ENCODE peak calls at places on chromosomes 7 and 10, in seven cellular contexts. K is HCT116; S is B cell; P is uterus; C is NK-92 treated with Interleukin-12 subunit alpha and Interleukin-12 subunit beta, amount 100 ng/mL, for 24 hours; Z is kidney tubule cell; F is Ammon's horn. A is an unnamed sample.

GRCh38 chr10:132911712-132912097 is 30.7 kb downstream of the CFAP46 start:
- DNase-seq in K (no peak), S (no peak), P (no peak), C (no peak), Z (no peak), F (no peak), A (no peak)

GRCh38 chr10:122665946-122666345 is 33.7 kb downstream of the C10orf120 start:
- DNase-seq in K (no peak), S (no peak), P (no peak), C (no peak), Z (no peak), F (no peak), A (no peak)

GRCh38 chr7:111784311-111784710 is 222.0 kb upstream of the IMMP2L start:
- DNase-seq in K (no peak), S (no peak), P (no peak), C (no peak), Z (no peak), F (peak; percentile 54), A (no peak)

GRCh38 chr7:127587663-127588018 is 570 bp upstream of the ARF5 start:
- DNase-seq in K (no peak), S (no peak), P (peak; percentile 32), C (no peak), Z (no peak), F (no peak), A (no peak)

GRCh38 chr7:135352285-135352684 is 118.6 kb downstream of the STRA8 start:
- DNase-seq in K (no peak), S (no peak), P (no peak), C (no peak), Z (no peak), F (no peak), A (no peak)

GRCh38 chr7:139340037-139340807 is 915 bp upstream of the FMC1 start:
- DNase-seq in K (peak; percentile 98), S (peak; percentile 87), P (peak; percentile 98), C (peak; percentile 100), Z (peak; percentile 99), F (peak; percentile 99), A (peak; percentile 98)

GRCh38 chr10:114506874-114507385 is 102.6 kb upstream of the AFAP1L2 start:
- DNase-seq in K (no peak), S (no peak), P (no peak), C (no peak), Z (no peak), F (no peak), A (no peak)

GRCh38 chr10:80473692-80474596 is 19.8 kb downstream of the TSPAN14 start:
- DNase-seq in K (no peak), S (no peak), P (no peak), C (no peak), Z (peak; percentile 85), F (no peak), A (no peak)

GRCh38 chr7:71251706-71252105 is 119.8 kb downstream of the GALNT17 start:
- DNase-seq in K (no peak), S (no peak), P (no peak), C (no peak), Z (no peak), F (no peak), A (no peak)

GRCh38 chr7:95469850-95470249 is 15.9 kb upstream of the ASB4 start:
- DNase-seq in K (no peak), S (no peak), P (no peak), C (no peak), Z (peak; percentile 19), F (no peak), A (no peak)

GRCh38 chr10:125265579-125265955 is 105.2 kb upstream of the CTBP2 start:
- DNase-seq in K (no peak), S (no peak), P (no peak), C (no peak), Z (no peak), F (no peak), A (no peak)

GRCh38 chr7:17671956-17672355 is 268.3 kb downstream of the SNX13 start:
- DNase-seq in K (no peak), S (no peak), P (no peak), C (no peak), Z (no peak), F (no peak), A (no peak)

GRCh38 chr10:103154464-103155299 is 38.4 kb downstream of the NT5C2 start:
- DNase-seq in K (no peak), S (no peak), P (no peak), C (no peak), Z (no peak), F (no peak), A (no peak)

GRCh38 chr7:140621326-140622035 is 19.1 kb downstream of the DENND2A start:
- DNase-seq in K (no peak), S (no peak), P (no peak), C (no peak), Z (peak; percentile 62), F (no peak), A (no peak)

GRCh38 chr7:18976715-18977466 is 140.5 kb downstream of the TWIST1 start:
- DNase-seq in K (no peak), S (no peak), P (no peak), C (no peak), Z (no peak), F (no peak), A (no peak)

GRCh38 chr7:96084880-96085551 is 236.9 kb downstream of the SLC25A13 start:
- DNase-seq in K (no peak), S (no peak), P (no peak), C (no peak), Z (peak; percentile 88), F (no peak), A (no peak)

GRCh38 chr10:74213571-74214162 is 62.6 kb downstream of the ADK start:
- DNase-seq in K (peak; percentile 35), S (peak; percentile 55), P (no peak), C (peak; percentile 5), Z (peak; percentile 28), F (no peak), A (peak; percentile 20)

GRCh38 chr7:157817433-157817832 is 480.6 kb downstream of the DNAJB6 start:
- DNase-seq in K (no peak), S (no peak), P (no peak), C (no peak), Z (no peak), F (no peak), A (no peak)

GRCh38 chr7:1131471-1132265 is 28.3 kb downstream of the ZFAND2A start:
- DNase-seq in K (no peak), S (no peak), P (no peak), C (no peak), Z (no peak), F (no peak), A (no peak)

GRCh38 chr7:31487476-31487875 is 26.4 kb upstream of the ITPRID1 start:
- DNase-seq in K (no peak), S (no peak), P (no peak), C (no peak), Z (peak; percentile 70), F (no peak), A (no peak)

GRCh38 chr7:157523766-157524421 is 187.1 kb downstream of the DNAJB6 start:
- DNase-seq in K (no peak), S (no peak), P (no peak), C (no peak), Z (no peak), F (no peak), A (peak; percentile 47)

GRCh38 chr7:45579386-45579785 is 5.2 kb downstream of the ADCY1 start:
- DNase-seq in K (no peak), S (no peak), P (no peak), C (no peak), Z (no peak), F (no peak), A (no peak)

GRCh38 chr7:94529516-94529915 is 19.9 kb downstream of the CASD1 start:
- DNase-seq in K (no peak), S (no peak), P (no peak), C (no peak), Z (peak; percentile 52), F (no peak), A (no peak)

GRCh38 chr10:78619244-78619851 is 449.4 kb upstream of the ZMIZ1 start:
- DNase-seq in K (no peak), S (no peak), P (no peak), C (no peak), Z (no peak), F (no peak), A (no peak)

GRCh38 chr7:76225379-76225778 is 23.7 kb downstream of the SRRM3 start:
- DNase-seq in K (no peak), S (no peak), P (no peak), C (no peak), Z (no peak), F (no peak), A (no peak)

GRCh38 chr10:20276127-20276979 is 460.1 kb downstream of the PLXDC2 start:
- DNase-seq in K (no peak), S (no peak), P (no peak), C (no peak), Z (peak; percentile 32), F (no peak), A (no peak)

GRCh38 chr7:95433952-95434351 is 876 bp downstream of the PON2 start:
- DNase-seq in K (no peak), S (no peak), P (no peak), C (no peak), Z (no peak), F (no peak), A (no peak)

GRCh38 chr7:2460641-2461040 is 15.6 kb downstream of the GRIFIN start:
- DNase-seq in K (no peak), S (no peak), P (no peak), C (no peak), Z (no peak), F (peak; percentile 73), A (no peak)

GRCh38 chr10:89702121-89702480 is 711 bp downstream of the KIF20B start:
- DNase-seq in K (no peak), S (no peak), P (no peak), C (peak; percentile 7), Z (peak; percentile 38), F (no peak), A (no peak)

GRCh38 chr10:123865880-123866279 is 25.7 kb downstream of the CPXM2 start:
- DNase-seq in K (no peak), S (no peak), P (no peak), C (no peak), Z (no peak), F (no peak), A (no peak)

GRCh38 chr10:84059526-84059925 is 79.8 kb upstream of the GHITM start:
- DNase-seq in K (no peak), S (no peak), P (no peak), C (no peak), Z (no peak), F (no peak), A (no peak)

GRCh38 chr10:80356563-80356999 is at the start of the genes DYDC1 and DYDC2:
- DNase-seq in K (no peak), S (peak; percentile 45), P (peak; percentile 24), C (no peak), Z (peak; percentile 67), F (peak; percentile 41), A (peak; percentile 56)

GRCh38 chr7:135979674-135980660 is 2.8 kb upstream of the MTPN start:
- DNase-seq in K (no peak), S (no peak), P (no peak), C (no peak), Z (peak; percentile 54), F (no peak), A (no peak)

GRCh38 chr10:43679509-43679908 is 30.8 kb upstream of the ZNF32 start:
- DNase-seq in K (no peak), S (no peak), P (peak; percentile 78), C (no peak), Z (no peak), F (peak; percentile 87), A (no peak)

GRCh38 chr7:26397786-26398435 is 106.2 kb downstream of the SNX10 start:
- DNase-seq in K (no peak), S (peak; percentile 61), P (no peak), C (no peak), Z (peak; percentile 55), F (peak; percentile 27), A (no peak)

GRCh38 chr7:64610997-64611396 is 48.1 kb upstream of the ZNF680 start:
- DNase-seq in K (no peak), S (no peak), P (no peak), C (no peak), Z (no peak), F (no peak), A (no peak)

GRCh38 chr7:143399151-143399550 is 9.5 kb downstream of the EPHA1 start:
- DNase-seq in K (no peak), S (no peak), P (no peak), C (no peak), Z (no peak), F (no peak), A (no peak)

GRCh38 chr10:112346774-112347173 is 27.1 kb upstream of the ACSL5 start:
- DNase-seq in K (no peak), S (no peak), P (no peak), C (no peak), Z (no peak), F (no peak), A (no peak)